ENCODE peak calls at places on chromosomes 11 and 22, in ten cellular contexts. X is right lobe of liver; N is hepatocyte; C is gastrocnemius medialis; O is uterus; E is suprapubic skin; M is CD8-positive, alpha-beta memory T cell; L is psoas muscle; B is transverse colon; W is cardiac muscle cell. I is an unnamed sample.

GRCh38 chr11:118342503-118343161 is at the start of gene CD3D:
- DNase-seq in N (no peak), X (no peak), M (peak; percentile 54), O (no peak), W (no peak), C (no peak), E (no peak), B (no peak), L (no peak), I (peak; percentile 94)

GRCh38 chr11:88363566-88364169 is 26.1 kb upstream of the CTSC start:
- DNase-seq in M (no peak), N (no peak), B (no peak), O (no peak), E (no peak), C (no peak), L (no peak), W (no peak), X (no peak), I (no peak)

GRCh38 chr22:46929046-46929688 is 166.7 kb downstream of the TBC1D22A start:
- DNase-seq in N (no peak), W (no peak), X (no peak), O (no peak), L (no peak), B (no peak), E (no peak), C (no peak), M (no peak), I (no peak)

GRCh38 chr22:40418366-40419201 is 48.2 kb downstream of the SGSM3 start:
- DNase-seq in B (peak; percentile 32), M (no peak), W (no peak), E (no peak), O (no peak), C (no peak), N (no peak), L (no peak), X (no peak), I (no peak)

GRCh38 chr11:68342459-68343158 is 30.2 kb downstream of the LRP5 start:
- DNase-seq in M (no peak), W (no peak), E (no peak), O (no peak), C (no peak), X (no peak), N (peak; percentile 64), L (no peak), B (no peak), I (no peak)

GRCh38 chr11:115706735-115707134 is 202.5 kb upstream of the CADM1 start:
- DNase-seq in O (no peak), W (no peak), M (no peak), X (no peak), L (no peak), B (no peak), E (no peak), N (no peak), C (no peak), I (no peak)

GRCh38 chr11:57335343-57336110 is at the start of gene SSRP1:
- DNase-seq in W (peak; percentile 91), C (peak; percentile 83), O (peak; percentile 86), L (peak; percentile 90), B (peak; percentile 90), M (peak; percentile 78), E (peak; percentile 92), N (peak; percentile 93), X (peak; percentile 89), I (peak; percentile 92)

GRCh38 chr22:38203090-38203810 is 1.5 kb downstream of the MAFF start:
- DNase-seq in E (peak; percentile 80), O (no peak), M (no peak), C (no peak), X (peak; percentile 71), L (no peak), W (peak; percentile 39), B (peak; percentile 85), N (peak; percentile 75), I (peak; percentile 41)

DNA sequence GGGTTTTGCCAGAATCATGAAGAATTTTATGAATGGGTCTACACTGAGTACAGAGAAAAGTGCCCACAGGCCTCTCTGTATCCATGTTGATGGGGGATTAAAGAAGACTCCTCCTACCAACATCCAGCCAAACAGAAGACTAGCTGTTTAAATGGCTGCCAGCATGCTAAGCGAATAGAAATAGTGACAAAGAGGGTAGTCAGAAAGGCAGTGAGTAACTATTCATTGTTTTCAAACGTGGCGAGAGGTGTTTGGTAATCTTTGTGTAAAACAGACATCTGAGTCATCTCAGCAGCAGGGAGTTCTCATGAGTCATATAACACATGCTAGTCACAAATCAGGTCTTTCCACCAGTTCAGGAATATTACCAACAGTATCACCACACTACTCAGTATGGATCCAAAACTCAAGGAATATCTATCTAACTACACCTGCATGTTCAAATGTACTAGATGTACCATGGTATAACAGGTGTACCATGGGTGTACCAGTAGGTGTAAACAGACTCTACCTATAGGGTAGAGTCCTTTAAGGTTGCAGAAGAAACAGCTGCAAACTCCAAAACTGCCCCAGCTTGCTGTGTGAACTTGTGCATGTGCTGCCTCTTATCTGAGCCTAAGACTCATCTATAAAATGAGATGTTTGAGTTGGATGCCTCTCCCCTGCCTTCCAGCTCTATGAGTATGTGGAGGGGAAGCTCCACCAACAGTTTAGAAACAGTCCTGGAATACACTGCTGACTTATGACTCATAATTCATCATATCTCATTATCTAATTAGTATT is 82.0 kb downstream of the SLC1A2 start:
- DNase-seq in X (no peak), N (peak; percentile 56), C (no peak), M (no peak), O (no peak), E (no peak), L (no peak), B (no peak), W (no peak), I (no peak)
- H3K4me3 ChIP-seq in X (no peak overlapping the region), N (no peak overlapping the region), C (no peak overlapping the region), M (no peak overlapping the region), O (no peak overlapping the region), E (no peak overlapping the region), L (no peak overlapping the region), B (no peak overlapping the region), W (no peak overlapping the region), I (no peak overlapping the region)

GRCh38 chr22:19977296-19978243 is 36.0 kb upstream of the TXNRD2 start:
- DNase-seq in X (no peak), W (no peak), O (no peak), E (no peak), B (no peak), C (no peak), M (no peak), N (no peak), L (no peak), I (no peak)

GRCh38 chr22:19978748-19979147 is 37.1 kb upstream of the TXNRD2 start:
- DNase-seq in B (no peak), O (no peak), L (no peak), E (no peak), M (no peak), C (no peak), W (no peak), X (no peak), N (no peak), I (no peak)

GRCh38 chr22:19974935-19975706 is 33.5 kb upstream of the TXNRD2 start:
- DNase-seq in M (no peak), B (no peak), O (no peak), N (no peak), W (no peak), C (no peak), L (no peak), E (no peak), X (no peak), I (no peak)

GRCh38 chr22:19975707-19976035 is 34.1 kb upstream of the TXNRD2 start:
- DNase-seq in X (no peak), C (no peak), W (no peak), M (no peak), E (no peak), N (no peak), B (no peak), O (no peak), L (no peak), I (no peak)

DNA sequence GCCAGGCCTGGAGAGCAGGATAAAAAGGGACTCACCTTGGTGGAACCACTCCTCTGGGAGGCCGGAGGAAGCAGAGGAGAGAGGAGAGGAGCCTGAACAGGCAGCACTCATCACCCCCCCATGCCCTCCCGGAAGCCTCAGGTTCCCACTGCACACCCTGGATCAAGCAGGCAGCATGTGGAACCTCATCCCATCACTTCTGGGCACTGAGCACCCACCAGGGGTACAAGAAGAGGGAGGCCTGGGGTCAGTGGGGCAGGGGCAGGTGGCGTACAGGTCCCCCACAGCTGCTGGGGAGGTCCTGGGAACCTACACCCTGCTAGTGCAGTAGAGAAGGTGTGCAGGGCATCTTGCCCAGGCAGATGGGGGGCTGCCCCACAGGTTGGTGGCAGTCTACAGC is 35.1 kb upstream of the TXNRD2 start:
- DNase-seq in N (no peak), B (no peak), O (no peak), X (no peak), W (no peak), C (no peak), E (no peak), M (no peak), L (no peak), I (no peak)
- H3K36me3 ChIP-seq in N (no peaks in the 10 kb centered on the region), B (no peaks in the 10 kb centered on the region), O (no peaks in the 10 kb centered on the region), X (no peaks in the 10 kb centered on the region), W (peaks cover 3% of the 10 kb centered on the region), C (no peaks in the 10 kb centered on the region), E (peaks cover 61% of the 10 kb centered on the region), M (no peaks in the 10 kb centered on the region), L (peaks cover 70% of the 10 kb centered on the region), I (no peaks in the 10 kb centered on the region)

DNA sequence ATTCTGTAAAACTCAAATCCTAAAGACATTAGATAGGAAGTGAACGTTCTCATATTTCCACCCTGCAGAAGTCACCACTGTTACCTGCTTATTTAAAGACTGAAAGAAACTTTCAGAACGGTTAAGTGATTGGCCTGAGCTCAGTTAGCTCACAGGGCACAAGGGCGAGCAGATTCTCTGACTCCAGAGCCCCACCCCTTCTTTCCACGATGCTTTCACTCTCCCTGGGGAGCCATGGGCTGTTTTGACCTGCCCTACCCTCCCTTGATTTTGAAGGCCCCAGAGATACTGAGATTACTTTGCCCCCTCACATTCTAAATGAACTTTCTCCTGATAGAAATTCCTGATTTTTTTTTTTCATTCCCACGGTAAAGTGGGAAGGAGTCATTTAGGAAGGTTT is 33.9 kb downstream of the ARHGAP1 start:
- DNase-seq in N (no peak), O (peak; percentile 46), W (no peak), M (no peak), E (peak; percentile 60), L (no peak), X (no peak), B (no peak), C (no peak), I (no peak)
- H3K27ac ChIP-seq in N (no peak overlapping the region), O (peak overlapping the region; percentile 81), W (no peak overlapping the region), M (no peak overlapping the region), E (peak overlapping the region; percentile 60), L (no peak overlapping the region), X (no peak overlapping the region), B (peak overlapping the region; percentile 24), C (peak overlapping the region; percentile 70), I (no peak overlapping the region)

GRCh38 chr22:41482319-41482935 is 13.5 kb downstream of the ACO2 start:
- DNase-seq in L (no peak), B (no peak), C (no peak), W (no peak), X (no peak), N (no peak), E (no peak), M (no peak), O (no peak), I (no peak)

GRCh38 chr22:41479671-41480396 is 10.9 kb downstream of the ACO2 start:
- DNase-seq in O (no peak), E (no peak), L (no peak), C (no peak), W (no peak), M (no peak), X (no peak), B (no peak), N (peak; percentile 33), I (no peak)

GRCh38 chr22:41480397-41480735 is 11.4 kb downstream of the ACO2 start:
- DNase-seq in W (no peak), M (no peak), C (no peak), X (no peak), E (no peak), B (no peak), N (peak; percentile 68), L (no peak), O (no peak), I (no peak)

GRCh38 chr22:41481925-41482318 is 13.0 kb downstream of the ACO2 start:
- DNase-seq in N (no peak), E (no peak), M (no peak), O (no peak), C (no peak), X (no peak), L (no peak), W (no peak), B (no peak), I (no peak)

DNA sequence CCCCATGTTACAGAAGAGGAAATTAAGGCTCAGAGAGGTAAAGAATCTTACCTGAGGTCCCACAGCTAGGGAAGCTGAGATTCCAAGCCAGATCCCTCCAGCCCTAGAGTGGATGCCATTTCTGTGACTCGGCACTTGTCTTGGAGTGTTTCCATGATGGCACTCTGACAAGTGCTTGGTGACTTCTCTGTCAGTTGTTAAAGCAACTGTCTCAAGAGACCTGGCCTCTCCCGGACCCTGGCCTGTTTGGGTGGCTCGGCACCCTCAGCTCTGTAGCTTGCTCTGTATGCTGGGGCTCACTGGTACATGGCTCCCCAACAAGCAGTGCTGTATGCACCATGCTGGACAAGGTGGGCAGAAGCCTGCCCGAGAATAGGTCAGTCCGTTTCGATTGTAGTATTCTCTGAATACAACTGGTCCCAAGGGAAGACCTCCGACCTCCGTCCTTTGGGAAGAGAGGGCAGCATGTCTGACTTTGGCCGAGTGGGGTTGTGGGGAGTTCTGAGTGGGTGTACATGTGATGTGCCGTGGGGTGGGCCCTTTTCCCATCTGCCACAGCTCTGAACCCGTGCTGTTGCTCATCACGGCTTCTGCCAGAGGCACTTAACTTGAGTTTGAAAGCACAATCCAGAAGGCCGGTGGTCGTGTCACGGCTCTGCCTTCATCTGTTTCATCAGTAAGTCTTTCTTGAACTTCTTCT is 12.4 kb downstream of the ACO2 start:
- DNase-seq in W (no peak), O (peak; percentile 39), X (no peak), M (no peak), E (no peak), B (no peak), C (peak; percentile 81), L (peak; percentile 53), N (no peak), I (no peak)
- H3K4me3 ChIP-seq in W (no peak overlapping the region), O (no peak overlapping the region), X (no peak overlapping the region), M (no peak overlapping the region), E (no peak overlapping the region), B (no peak overlapping the region), C (peak overlapping the region; percentile 22), L (peak overlapping the region; percentile 61), N (no peak overlapping the region), I (no peak overlapping the region)